ENCODE peak calls at places on chromosomes 12 and 14, in four cellular contexts. M, P, G and Y are unnamed samples.

GRCh38 chr14:103109789-103110415 is 13.4 kb upstream of the TNFAIP2 start:
- DNase-seq in M (no peak), G (no peak), P (no peak), Y (peak; percentile 61)

GRCh38 chr12:89709994-89710872 is 1.6 kb upstream of the ATP2B1 start:
- DNase-seq in M (no peak), P (peak; percentile 69), G (peak; percentile 67), Y (peak; percentile 82)

GRCh38 chr12:82555699-82556098 is 131.0 kb upstream of the TMTC2 start:
- DNase-seq in G (no peak), P (no peak), M (no peak), Y (no peak)

GRCh38 chr14:85572845-85573244 is 42.9 kb downstream of the FLRT2 start:
- DNase-seq in M (no peak), P (no peak), G (no peak), Y (no peak)

GRCh38 chr14:104768437-104769323 is 15.7 kb downstream of the SIVA1 start:
- DNase-seq in P (peak; percentile 93), M (peak; percentile 94), G (peak; percentile 95), Y (peak; percentile 98)

GRCh38 chr14:103008768-103009342 is 48.5 kb downstream of the CDC42BPB start:
- DNase-seq in M (no peak), P (no peak), G (no peak), Y (no peak)

GRCh38 chr14:90272523-90272922 is 16.2 kb downstream of the PSMC1 start:
- DNase-seq in G (no peak), P (no peak), M (no peak), Y (no peak)

GRCh38 chr14:39442293-39442692 is 10.1 kb upstream of the FBXO33 start:
- DNase-seq in P (no peak), M (no peak), G (no peak), Y (no peak)

GRCh38 chr12:12384601-12385321 is 27.9 kb downstream of the BORCS5 start:
- DNase-seq in M (no peak), G (peak; percentile 64), P (peak; percentile 52), Y (peak; percentile 67)

GRCh38 chr12:68001486-68002466 is 12.5 kb downstream of the IFNG-AS1 start:
- DNase-seq in G (no peak), P (peak; percentile 23), M (peak; percentile 16), Y (no peak)

GRCh38 chr12:114935658-114936057 is 251.7 kb upstream of the TBX3 start:
- DNase-seq in M (no peak), G (no peak), P (no peak), Y (no peak)

GRCh38 chr14:72518809-72519377 is 375.0 kb downstream of the DPF3 start:
- DNase-seq in M (peak; percentile 51), G (no peak), P (no peak), Y (no peak)

GRCh38 chr12:96368233-96368632 is 32.0 kb downstream of the CDK17 start:
- DNase-seq in P (no peak), G (no peak), M (no peak), Y (no peak)

GRCh38 chr14:74501691-74502090 is 8.1 kb downstream of the ISCA2 start:
- DNase-seq in G (no peak), P (no peak), M (no peak), Y (no peak)

GRCh38 chr12:76866146-76866545 is 12.7 kb downstream of the CSRP2 start:
- DNase-seq in M (no peak), G (no peak), P (no peak), Y (peak; percentile 19)

GRCh38 chr12:59372971-59373370 is 222.9 kb upstream of the SLC16A7 start:
- DNase-seq in P (peak; percentile 28), G (no peak), M (no peak), Y (peak; percentile 19)

GRCh38 chr12:120738252-120739030 is 12.8 kb downstream of the ACADS start:
- DNase-seq in P (no peak), M (peak; percentile 17), G (no peak), Y (no peak)

GRCh38 chr14:29458547-29458946 is 469.1 kb downstream of the PRKD1 start:
- DNase-seq in G (no peak), P (no peak), M (no peak), Y (no peak)

GRCh38 chr12:80954857-80955520 is 17.3 kb upstream of the LIN7A start:
- DNase-seq in P (no peak), G (no peak), M (no peak), Y (no peak)

GRCh38 chr12:92096346-92097136 is 49.1 kb downstream of the BTG1 start:
- DNase-seq in G (no peak), M (no peak), P (no peak), Y (no peak)

GRCh38 chr12:75945581-75945980 is 86.0 kb downstream of the PHLDA1 start:
- DNase-seq in G (no peak), P (no peak), M (no peak), Y (no peak)

GRCh38 chr12:96399919-96400630 is at the start of gene CDK17:
- DNase-seq in P (peak; percentile 93), G (peak; percentile 84), M (peak; percentile 89), Y (peak; percentile 88)

GRCh38 chr14:103104654-103105511 is 10.4 kb downstream of the EXOC3L4 start:
- DNase-seq in G (peak; percentile 82), P (peak; percentile 87), M (peak; percentile 89), Y (peak; percentile 85)

GRCh38 chr12:98895086-98895651 is 250.1 kb downstream of the APAF1 start:
- DNase-seq in G (no peak), M (peak; percentile 25), P (peak; percentile 11), Y (peak; percentile 69)

GRCh38 chr12:132284071-132284492 is 45.3 kb downstream of the GALNT9 start:
- DNase-seq in M (no peak), P (no peak), G (no peak), Y (no peak)

GRCh38 chr14:68173227-68173972 is 353.8 kb downstream of the RAD51B start:
- DNase-seq in M (no peak), G (no peak), P (no peak), Y (no peak)

GRCh38 chr12:92469837-92470236 is 233.0 kb upstream of the PLEKHG7 start:
- DNase-seq in M (no peak), G (no peak), P (peak; percentile 23), Y (no peak)

GRCh38 chr14:51004352-51004800 is 60.1 kb upstream of the PYGL start:
- DNase-seq in G (no peak), P (no peak), M (no peak), Y (no peak)

GRCh38 chr12:120199595-120200306 is 1.2 kb downstream of the RPLP0 start:
- DNase-seq in M (no peak), P (no peak), G (no peak), Y (no peak)

GRCh38 chr12:111405856-111406473 is at the start of gene SH2B3:
- DNase-seq in G (peak; percentile 34), M (no peak), P (no peak), Y (no peak)

GRCh38 chr12:102059343-102059742 is 2.4 kb downstream of the WASHC3 start:
- DNase-seq in M (no peak), G (no peak), P (no peak), Y (no peak)

GRCh38 chr12:76860301-76860700 is 18.5 kb downstream of the CSRP2 start:
- DNase-seq in P (no peak), G (no peak), M (no peak), Y (no peak)

GRCh38 chr12:11621797-11622423 is 27.6 kb upstream of the ETV6 start:
- DNase-seq in M (no peak), P (no peak), G (no peak), Y (no peak)

GRCh38 chr14:50082784-50083466 is 33.4 kb downstream of the VCPKMT start:
- DNase-seq in M (peak; percentile 81), G (no peak), P (no peak), Y (no peak)

GRCh38 chr12:47184229-47184628 is 104.5 kb upstream of the AMIGO2 start:
- DNase-seq in P (no peak), G (no peak), M (no peak), Y (no peak)

DNA sequence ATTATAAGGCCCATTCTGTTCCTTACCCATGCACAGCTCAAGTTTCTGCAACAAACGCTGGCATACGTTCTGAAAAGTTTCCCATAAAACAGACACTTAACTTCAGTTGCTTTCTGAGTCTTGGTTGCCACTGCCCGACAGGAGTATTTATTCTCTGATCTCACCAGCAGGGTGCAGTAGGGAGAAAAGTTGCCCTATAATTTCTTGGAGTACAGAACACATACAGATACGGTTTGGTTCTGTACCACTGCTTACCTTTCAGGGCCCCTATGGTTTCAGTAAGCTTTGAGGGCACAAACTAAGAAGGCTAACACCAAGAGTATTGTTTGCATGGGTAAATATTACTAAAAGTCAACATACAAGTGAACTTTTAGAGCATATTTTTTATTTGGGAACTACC is 77.9 kb downstream of the SPATA7 start:
- DNase-seq in G (peak; percentile 44), P (peak; percentile 27), M (peak; percentile 49), Y (no peak)
- TF ChIP-seq CTCF in G (no peak), P (peak; percentile 34), M (no peak), Y (peak; percentile 59)

GRCh38 chr14:95679995-95680735 is 6.1 kb upstream of the TCL1B start:
- DNase-seq in M (peak; percentile 54), P (peak; percentile 51), G (no peak), Y (no peak)
- TF ChIP-seq CTCF in M (peak; percentile 34), P (peak; percentile 37), G (no peak), Y (no peak)

DNA sequence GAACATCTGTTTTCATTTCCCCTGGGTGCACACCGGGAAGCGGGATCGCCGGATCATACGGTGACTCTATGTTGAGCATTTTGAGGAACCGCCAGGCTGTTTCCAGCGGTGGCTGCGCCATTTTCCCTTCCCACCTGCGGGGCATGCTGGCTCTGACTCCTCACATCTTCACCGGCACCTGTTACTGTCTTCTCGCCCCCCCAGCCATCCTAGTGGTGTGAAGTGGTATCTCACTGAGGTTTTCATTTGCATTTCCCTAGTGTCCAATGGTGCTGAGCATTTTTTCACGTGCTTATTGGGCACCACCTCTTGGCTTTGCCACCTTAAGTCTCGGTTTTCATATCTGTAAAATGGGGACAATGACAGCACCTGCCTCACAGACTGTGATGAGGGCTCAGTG is 44.1 kb upstream of the EML1 start:
- DNase-seq in M (no peak), P (no peak), G (no peak), Y (no peak)
- TF ChIP-seq CTCF in M (no peak), P (no peak), G (no peak), Y (peak; percentile 63)

DNA sequence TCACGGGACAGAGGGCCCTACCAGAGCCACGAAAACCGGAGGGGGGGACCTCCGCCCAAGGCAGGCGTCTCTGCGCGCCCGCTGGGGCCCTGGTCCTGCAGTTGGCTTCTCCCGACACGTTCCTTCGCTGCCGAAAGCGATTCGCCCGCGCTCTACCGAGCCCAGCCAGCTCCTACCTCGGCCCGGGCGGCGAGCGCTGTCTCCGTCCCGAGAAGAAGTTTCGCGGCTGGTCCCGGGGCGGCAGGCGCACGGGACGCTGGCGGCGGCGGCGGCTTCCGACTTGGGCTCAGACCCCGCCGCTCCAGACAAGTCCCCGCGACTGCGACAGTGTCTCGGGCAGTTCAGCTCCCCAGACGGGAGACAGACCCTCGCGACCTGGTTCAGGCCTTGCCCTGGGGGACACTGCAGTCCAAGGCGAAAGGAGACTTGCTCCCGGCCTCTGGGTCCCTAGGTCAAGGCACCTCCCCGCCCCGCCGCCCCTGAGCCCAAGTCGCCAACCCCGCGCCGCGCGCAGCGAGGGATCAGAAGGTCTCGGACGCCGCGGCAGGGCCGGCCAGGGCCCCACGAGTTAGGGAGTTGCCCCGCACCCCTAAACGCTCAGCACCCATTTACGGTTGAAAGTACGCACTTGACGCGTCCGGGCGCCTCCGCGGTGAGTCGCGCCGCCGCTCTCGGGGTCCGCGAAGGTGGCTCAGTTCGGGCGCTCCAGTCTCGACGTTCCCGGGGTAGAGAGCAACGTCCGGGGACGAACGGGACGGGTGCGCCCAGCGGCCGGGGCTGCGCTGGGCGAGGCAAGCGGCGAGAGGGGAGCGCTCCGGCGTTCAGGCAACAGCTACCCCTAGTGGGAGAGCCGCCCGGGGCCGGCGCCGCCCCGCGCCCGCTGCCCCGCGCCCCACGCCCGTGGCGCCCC is 1.4 kb upstream of the DIO3 start:
- DNase-seq in G (no peak), P (peak; percentile 86), M (no peak), Y (peak; percentile 58)
- TF ChIP-seq CTCF in G (no peak), P (peak; percentile 43), M (no peak), Y (no peak)

GRCh38 chr12:13980548-13981295 is 680 bp downstream of the GRIN2B start:
- DNase-seq in M (no peak), P (peak; percentile 26), G (no peak), Y (peak; percentile 67)
- TF ChIP-seq CTCF in M (no peak), P (no peak), G (no peak), Y (no peak)

GRCh38 chr14:61607570-61608244 is 87.6 kb upstream of the HIF1A start:
- DNase-seq in G (no peak), P (no peak), M (no peak), Y (peak; percentile 58)
- TF ChIP-seq CTCF in G (no peak), P (no peak), M (no peak), Y (peak; percentile 36)